ENCODE peak calls at places on chromosomes 3 and 15, in four cellular contexts. One of them, this sample, is unnamed.

GRCh38 chr15:51093488-51093864 is 1.2 kb downstream of the TNFAIP8L3 start:
- DNase-seq in Peyer's patch: no peak
- DNase-seq in lung: no peak
- DNase-seq in fibroblast of lung: no peak
- DNase-seq in this sample: no peak

GRCh38 chr3:146750196-146750595 is 145.1 kb upstream of the PLSCR5 start:
- DNase-seq in fibroblast of lung: peak
- DNase-seq in lung: no peak
- DNase-seq in Peyer's patch: no peak
- DNase-seq in this sample: no peak

GRCh38 chr3:149542375-149543312 is 68.1 kb downstream of the TM4SF4 start:
- DNase-seq in lung: no peak
- DNase-seq in Peyer's patch: no peak
- DNase-seq in fibroblast of lung: no peak
- DNase-seq in this sample: no peak

GRCh38 chr15:26771917-26772587 is 814 bp downstream of the GABRB3 start:
- DNase-seq in fibroblast of lung: no peak
- DNase-seq in Peyer's patch: no peak
- DNase-seq in lung: no peak
- DNase-seq in this sample: no peak

GRCh38 chr3:51340989-51341636 is 44.0 kb upstream of the MANF start:
- DNase-seq in Peyer's patch: no peak
- DNase-seq in lung: no peak
- DNase-seq in fibroblast of lung: no peak
- DNase-seq in this sample: no peak

GRCh38 chr3:187242900-187243299 is 45.6 kb downstream of the RTP1 start:
- DNase-seq in Peyer's patch: no peak
- DNase-seq in fibroblast of lung: no peak
- DNase-seq in lung: no peak
- DNase-seq in this sample: no peak

GRCh38 chr15:73518180-73518862 is 75.4 kb downstream of the REC114 start:
- DNase-seq in lung: no peak
- DNase-seq in fibroblast of lung: no peak
- DNase-seq in Peyer's patch: no peak
- DNase-seq in this sample: no peak

GRCh38 chr15:41024141-41024540 is 70.9 kb downstream of the CHAC1 start:
- DNase-seq in fibroblast of lung: peak
- DNase-seq in Peyer's patch: no peak
- DNase-seq in lung: no peak
- DNase-seq in this sample: no peak

GRCh38 chr15:43246261-43246764 is 20.4 kb downstream of the TGM5 start:
- DNase-seq in fibroblast of lung: no peak
- DNase-seq in lung: no peak
- DNase-seq in Peyer's patch: no peak
- DNase-seq in this sample: no peak

GRCh38 chr3:42194943-42195510 is 71.0 kb downstream of the CCK start:
- DNase-seq in fibroblast of lung: no peak
- DNase-seq in Peyer's patch: no peak
- DNase-seq in lung: no peak
- DNase-seq in this sample: no peak

GRCh38 chr3:70108072-70108471 is 108.5 kb downstream of the SAMMSON start:
- DNase-seq in fibroblast of lung: peak
- DNase-seq in Peyer's patch: no peak
- DNase-seq in lung: no peak
- DNase-seq in this sample: peak

GRCh38 chr15:67508367-67508766 is 12.6 kb upstream of the C15orf61 start:
- DNase-seq in Peyer's patch: no peak
- DNase-seq in fibroblast of lung: peak
- DNase-seq in lung: no peak
- DNase-seq in this sample: no peak

GRCh38 chr3:149688122-149688757 is 30.4 kb upstream of the WWTR1 start:
- DNase-seq in lung: no peak
- DNase-seq in fibroblast of lung: no peak
- DNase-seq in Peyer's patch: no peak
- DNase-seq in this sample: no peak

GRCh38 chr3:35065891-35066290 is 573.4 kb upstream of the ARPP21 start:
- DNase-seq in lung: no peak
- DNase-seq in fibroblast of lung: no peak
- DNase-seq in Peyer's patch: no peak
- DNase-seq in this sample: no peak

GRCh38 chr3:196336319-196337145 is 1.7 kb downstream of the TM4SF19 start:
- DNase-seq in fibroblast of lung: no peak
- DNase-seq in Peyer's patch: no peak
- DNase-seq in lung: no peak
- DNase-seq in this sample: no peak

GRCh38 chr15:68700395-68701123 is 120.1 kb downstream of the ANP32A start:
- DNase-seq in Peyer's patch: no peak
- DNase-seq in lung: no peak
- DNase-seq in fibroblast of lung: peak
- DNase-seq in this sample: no peak

GRCh38 chr3:113783463-113783862 is 36.6 kb downstream of the ATP6V1A start:
- DNase-seq in Peyer's patch: no peak
- DNase-seq in lung: no peak
- DNase-seq in fibroblast of lung: peak
- DNase-seq in this sample: no peak

GRCh38 chr15:64813075-64813474 is 12.4 kb downstream of the PIF1 start:
- DNase-seq in fibroblast of lung: peak
- DNase-seq in lung: no peak
- DNase-seq in Peyer's patch: no peak
- DNase-seq in this sample: no peak

GRCh38 chr15:50353251-50353998 is 1.6 kb downstream of the GABPB1 start:
- DNase-seq in lung: no peak
- DNase-seq in fibroblast of lung: peak
- DNase-seq in Peyer's patch: no peak
- DNase-seq in this sample: no peak

GRCh38 chr3:45884368-45885201 is 1.8 kb upstream of the CCR9 start:
- DNase-seq in lung: no peak
- DNase-seq in fibroblast of lung: no peak
- DNase-seq in Peyer's patch: no peak
- DNase-seq in this sample: no peak

GRCh38 chr15:33729648-33730047 is 238.6 kb upstream of the CHRM5 start:
- DNase-seq in Peyer's patch: no peak
- DNase-seq in fibroblast of lung: peak
- DNase-seq in lung: no peak
- DNase-seq in this sample: no peak
- TF ChIP-seq CTCF in Peyer's patch: no peak
- TF ChIP-seq CTCF in fibroblast of lung: peak
- TF ChIP-seq CTCF in lung: no peak
- TF ChIP-seq CTCF in this sample: no peak

GRCh38 chr3:3170998-3171397 is 8.5 kb downstream of the CRBN start:
- DNase-seq in Peyer's patch: no peak
- DNase-seq in lung: no peak
- DNase-seq in fibroblast of lung: peak
- DNase-seq in this sample: no peak
- TF ChIP-seq CTCF in Peyer's patch: peak
- TF ChIP-seq CTCF in lung: peak
- TF ChIP-seq CTCF in fibroblast of lung: peak
- TF ChIP-seq CTCF in this sample: peak

GRCh38 chr3:43223670-43224364 is 62.5 kb upstream of the SNRK start:
- DNase-seq in Peyer's patch: no peak
- DNase-seq in fibroblast of lung: peak
- DNase-seq in lung: no peak
- DNase-seq in this sample: no peak
- TF ChIP-seq CTCF in Peyer's patch: peak
- TF ChIP-seq CTCF in fibroblast of lung: peak
- TF ChIP-seq CTCF in lung: peak
- TF ChIP-seq CTCF in this sample: peak

GRCh38 chr15:58546635-58547627 is 115.1 kb downstream of the LIPC start:
- DNase-seq in lung: peak
- DNase-seq in fibroblast of lung: peak
- DNase-seq in Peyer's patch: no peak
- DNase-seq in this sample: no peak
- TF ChIP-seq CTCF in lung: no peak
- TF ChIP-seq CTCF in fibroblast of lung: no peak
- TF ChIP-seq CTCF in Peyer's patch: no peak
- TF ChIP-seq CTCF in this sample: no peak

GRCh38 chr15:91270747-91271146 is 170.7 kb downstream of the SV2B start:
- DNase-seq in Peyer's patch: no peak
- DNase-seq in fibroblast of lung: no peak
- DNase-seq in lung: no peak
- DNase-seq in this sample: no peak

GRCh38 chr15:91271565-91272153 is 171.6 kb downstream of the SV2B start:
- DNase-seq in lung: peak
- DNase-seq in fibroblast of lung: peak
- DNase-seq in Peyer's patch: peak
- DNase-seq in this sample: peak

GRCh38 chr15:91265431-91265940 is 165.4 kb downstream of the SV2B start:
- DNase-seq in fibroblast of lung: no peak
- DNase-seq in Peyer's patch: no peak
- DNase-seq in lung: no peak
- DNase-seq in this sample: no peak

GRCh38 chr15:91264651-91265351 is 164.7 kb downstream of the SV2B start:
- DNase-seq in fibroblast of lung: no peak
- DNase-seq in lung: no peak
- DNase-seq in Peyer's patch: no peak
- DNase-seq in this sample: no peak

GRCh38 chr15:91268510-91268909 is 168.5 kb downstream of the SV2B start:
- DNase-seq in lung: no peak
- DNase-seq in fibroblast of lung: no peak
- DNase-seq in Peyer's patch: no peak
- DNase-seq in this sample: no peak
- TF ChIP-seq CTCF in lung: no peak
- TF ChIP-seq CTCF in fibroblast of lung: peak
- TF ChIP-seq CTCF in Peyer's patch: no peak
- TF ChIP-seq CTCF in this sample: peak

GRCh38 chr3:170054204-170054603 is 16.4 kb downstream of the GPR160 start:
- DNase-seq in lung: peak
- DNase-seq in fibroblast of lung: peak
- DNase-seq in Peyer's patch: no peak
- DNase-seq in this sample: no peak
- TF ChIP-seq CTCF in lung: no peak
- TF ChIP-seq CTCF in fibroblast of lung: peak
- TF ChIP-seq CTCF in Peyer's patch: no peak
- TF ChIP-seq CTCF in this sample: peak

GRCh38 chr3:130997291-130997690 is 29.3 kb downstream of the ASTE1 start:
- DNase-seq in Peyer's patch: no peak
- DNase-seq in lung: no peak
- DNase-seq in fibroblast of lung: peak
- DNase-seq in this sample: no peak
- TF ChIP-seq CTCF in Peyer's patch: no peak
- TF ChIP-seq CTCF in lung: no peak
- TF ChIP-seq CTCF in fibroblast of lung: no peak
- TF ChIP-seq CTCF in this sample: no peak

GRCh38 chr15:31393441-31394091 is 66.9 kb downstream of the KLF13 start:
- DNase-seq in Peyer's patch: peak
- DNase-seq in fibroblast of lung: no peak
- DNase-seq in lung: no peak
- DNase-seq in this sample: no peak
- TF ChIP-seq CTCF in Peyer's patch: no peak
- TF ChIP-seq CTCF in fibroblast of lung: no peak
- TF ChIP-seq CTCF in lung: no peak
- TF ChIP-seq CTCF in this sample: no peak

DNA sequence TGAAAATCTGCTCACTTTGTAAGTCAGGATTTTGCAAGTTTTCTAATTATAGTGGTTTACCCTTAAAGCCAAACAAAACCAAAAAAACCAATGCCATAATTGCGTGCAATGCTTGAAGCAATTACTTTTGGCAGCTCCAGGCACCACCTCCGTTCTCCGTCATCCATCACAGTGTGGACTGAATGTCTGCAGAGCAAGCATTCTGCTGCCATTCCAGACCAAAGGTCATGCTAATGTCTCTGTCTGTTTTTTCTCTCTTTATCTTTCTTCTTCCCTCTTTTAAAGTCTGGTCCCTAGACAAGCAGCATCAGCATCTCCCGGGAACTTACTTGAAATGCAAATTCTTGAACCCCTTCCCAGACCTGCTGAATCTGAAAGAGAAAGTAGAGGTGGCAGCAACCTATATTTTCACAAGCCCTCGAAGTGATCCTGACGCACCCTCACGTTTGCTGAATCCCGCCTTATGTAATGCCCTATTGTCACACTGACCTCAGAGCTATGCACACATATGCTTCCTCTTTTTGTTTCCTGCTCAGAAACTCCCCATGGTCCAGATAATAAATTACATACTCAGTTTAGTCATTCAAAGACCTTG is 297.3 kb upstream of the PROK2 start:
- DNase-seq in Peyer's patch: peak
- DNase-seq in lung: peak
- DNase-seq in fibroblast of lung: no peak
- DNase-seq in this sample: peak
- TF ChIP-seq CTCF in Peyer's patch: no peak
- TF ChIP-seq CTCF in lung: no peak
- TF ChIP-seq CTCF in fibroblast of lung: no peak
- TF ChIP-seq CTCF in this sample: no peak

This sample was measured in CD14-positive monocyte.